ENCODE peak calls at places on chromosomes 4 and X, in four cellular contexts. One of them, this sample, is unnamed.

GRCh38 chrX:8404443-8404842 is 60.2 kb upstream of the VCX3B start:
- DNase-seq in K562: no peak
- DNase-seq in GM12878: no peak
- DNase-seq in HepG2: no peak
- DNase-seq in this sample: no peak

GRCh38 chr4:69760455-69760854 is at the start of gene SULT1B1:
- DNase-seq in K562: no peak
- DNase-seq in GM12878: no peak
- DNase-seq in HepG2: no peak
- DNase-seq in this sample: no peak

GRCh38 chrX:29662759-29663503 is 552.4 kb upstream of the MAGEB2 start:
- DNase-seq in HepG2: peak; percentile 1
- DNase-seq in GM12878: peak; percentile 7
- DNase-seq in K562: no peak
- DNase-seq in this sample: no peak

GRCh38 chr4:46993075-46994006 is at the start of gene GABRA4:
- DNase-seq in HepG2: no peak
- DNase-seq in K562: no peak
- DNase-seq in GM12878: no peak
- DNase-seq in this sample: peak; percentile 53

GRCh38 chr4:126701756-126702155 is 931.0 kb upstream of the INTU start:
- DNase-seq in K562: no peak
- DNase-seq in GM12878: no peak
- DNase-seq in HepG2: no peak
- DNase-seq in this sample: no peak

GRCh38 chr4:109559625-109559982 is 442 bp upstream of the MCUB start:
- DNase-seq in HepG2: no peak
- DNase-seq in GM12878: no peak
- DNase-seq in K562: no peak
- DNase-seq in this sample: peak; percentile 63

GRCh38 chr4:157271166-157271869 is 50.8 kb downstream of the GRIA2 start:
- DNase-seq in K562: no peak
- DNase-seq in GM12878: no peak
- DNase-seq in HepG2: no peak
- DNase-seq in this sample: no peak

GRCh38 chr4:147754037-147754445 is 22.2 kb downstream of the ARHGAP10 start:
- DNase-seq in GM12878: no peak
- DNase-seq in K562: no peak
- DNase-seq in HepG2: no peak
- DNase-seq in this sample: no peak

GRCh38 chrX:146887020-146887419 is 72.5 kb upstream of the CXorf51A start:
- DNase-seq in K562: no peak
- DNase-seq in HepG2: no peak
- DNase-seq in GM12878: no peak
- DNase-seq in this sample: no peak

GRCh38 chrX:1453951-1454785 is 1.5 kb upstream of the ASMTL start:
- DNase-seq in HepG2: peak; percentile 70
- DNase-seq in K562: peak; percentile 66
- DNase-seq in GM12878: no peak
- DNase-seq in this sample: peak; percentile 93

GRCh38 chr4:30094866-30095265 is 625.3 kb upstream of the PCDH7 start:
- DNase-seq in HepG2: no peak
- DNase-seq in GM12878: no peak
- DNase-seq in K562: no peak
- DNase-seq in this sample: no peak

GRCh38 chrX:103607385-103608304 is at the start of gene TCEAL3:
- DNase-seq in HepG2: no peak
- DNase-seq in GM12878: no peak
- DNase-seq in K562: no peak
- DNase-seq in this sample: peak; percentile 48

GRCh38 chrX:39896951-39897740 is 200.6 kb downstream of the BCOR start:
- DNase-seq in GM12878: no peak
- DNase-seq in K562: no peak
- DNase-seq in HepG2: peak; percentile 24
- DNase-seq in this sample: peak; percentile 49

GRCh38 chrX:129632443-129632842 is 22.3 kb downstream of the APLN start:
- DNase-seq in K562: no peak
- DNase-seq in GM12878: no peak
- DNase-seq in HepG2: no peak
- DNase-seq in this sample: no peak

GRCh38 chrX:79443121-79443520 is 76.0 kb upstream of the ITM2A start:
- DNase-seq in HepG2: no peak
- DNase-seq in GM12878: no peak
- DNase-seq in K562: no peak
- DNase-seq in this sample: no peak

GRCh38 chr4:160127211-160127610 is 1024.3 kb downstream of the RAPGEF2 start:
- DNase-seq in HepG2: no peak
- DNase-seq in GM12878: no peak
- DNase-seq in K562: no peak
- DNase-seq in this sample: no peak

GRCh38 chr4:65538571-65538970 is 131.7 kb downstream of the EPHA5 start:
- DNase-seq in GM12878: no peak
- DNase-seq in HepG2: no peak
- DNase-seq in K562: no peak
- DNase-seq in this sample: no peak

GRCh38 chr4:113827285-113827684 is 65.7 kb upstream of the CAMK2D start:
- DNase-seq in K562: no peak
- DNase-seq in GM12878: no peak
- DNase-seq in HepG2: no peak
- DNase-seq in this sample: no peak

GRCh38 chr4:16686195-16686594 is 212.2 kb downstream of the LDB2 start:
- DNase-seq in K562: no peak
- DNase-seq in HepG2: no peak
- DNase-seq in GM12878: no peak
- DNase-seq in this sample: no peak

DNA sequence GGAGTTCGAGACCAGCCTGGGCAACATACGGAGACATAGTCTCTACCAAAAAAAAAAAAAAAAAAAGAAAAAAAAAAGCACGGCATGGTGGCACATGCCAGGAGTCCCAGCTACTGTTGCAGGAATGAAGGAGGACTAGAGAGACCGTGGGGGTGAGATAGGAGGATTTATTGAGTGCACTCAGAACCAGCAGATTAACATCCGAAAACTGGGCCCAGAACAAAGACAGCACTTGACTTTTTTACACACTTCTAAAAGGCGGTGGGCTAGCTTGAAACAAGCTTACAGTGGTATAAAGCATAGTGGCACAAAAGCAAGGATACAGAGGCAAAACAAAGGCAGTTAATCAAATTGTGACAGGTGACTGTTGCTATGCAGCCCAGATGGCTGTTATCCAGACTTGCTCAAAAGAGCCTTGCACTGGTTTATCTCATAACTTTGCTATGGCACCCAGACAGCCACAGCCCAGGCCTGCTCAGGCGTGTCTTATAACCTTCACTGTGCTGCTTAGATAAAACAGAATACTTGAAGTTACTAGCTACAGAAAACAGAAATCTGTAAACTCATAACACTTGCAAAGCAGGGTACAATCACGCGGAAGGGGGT is 10.0 kb upstream of the PI4K2B start:
- DNase-seq in GM12878: no peak
- DNase-seq in K562: no peak
- DNase-seq in HepG2: no peak
- DNase-seq in this sample: peak; percentile 49
- TF ChIP-seq CREB1 in GM12878: no peak
- TF ChIP-seq CREB1 in K562: no peak
- TF ChIP-seq CREB1 in HepG2: no peak
- TF ChIP-seq CREB1 in this sample: no peak

GRCh38 chr4:789571-790465 is 36.1 kb downstream of the CPLX1 start:
- DNase-seq in GM12878: no peak
- DNase-seq in HepG2: no peak
- DNase-seq in K562: no peak
- DNase-seq in this sample: no peak

GRCh38 chr4:788006-788635 is 37.8 kb downstream of the CPLX1 start:
- DNase-seq in HepG2: no peak
- DNase-seq in K562: no peak
- DNase-seq in GM12878: no peak
- DNase-seq in this sample: no peak

GRCh38 chr4:787561-787981 is 38.4 kb downstream of the CPLX1 start:
- DNase-seq in HepG2: no peak
- DNase-seq in K562: no peak
- DNase-seq in GM12878: no peak
- DNase-seq in this sample: no peak

GRCh38 chr4:790466-790820 is 35.5 kb downstream of the CPLX1 start:
- DNase-seq in GM12878: no peak
- DNase-seq in HepG2: no peak
- DNase-seq in K562: no peak
- DNase-seq in this sample: no peak

DNA sequence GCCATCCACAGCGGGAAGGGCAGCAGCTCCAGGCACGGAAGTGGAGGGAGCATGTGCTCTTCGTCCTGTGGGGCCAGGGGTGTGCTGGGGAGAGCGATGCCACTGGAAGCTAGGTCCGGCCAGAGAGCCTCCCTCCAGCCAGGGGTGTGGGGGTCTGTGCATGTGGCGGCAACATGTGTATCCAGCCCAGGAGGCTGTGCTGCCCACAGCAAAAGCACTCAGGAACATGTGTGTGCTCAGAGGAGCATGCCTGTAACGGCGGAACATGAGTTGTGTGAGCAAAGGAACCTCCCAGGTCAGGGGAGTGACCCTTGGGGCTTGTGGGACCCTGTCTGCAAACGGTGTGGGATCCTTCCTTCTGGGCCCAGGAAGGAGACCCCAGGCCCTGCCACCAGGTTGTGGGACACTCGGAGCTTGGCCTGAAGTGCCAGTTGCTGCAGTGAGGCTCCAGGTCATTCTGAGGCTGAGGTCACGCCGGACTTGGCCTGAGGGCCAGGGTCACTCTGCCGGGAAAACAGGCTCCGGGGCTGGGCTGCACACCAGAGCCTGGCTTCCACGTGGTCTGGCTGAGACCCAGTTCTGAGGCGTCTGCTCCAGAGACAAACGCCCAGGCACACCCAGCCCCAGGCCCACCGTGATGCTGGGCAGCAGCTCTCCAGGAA is 37.2 kb downstream of the CPLX1 start:
- DNase-seq in K562: no peak
- DNase-seq in HepG2: no peak
- DNase-seq in GM12878: no peak
- DNase-seq in this sample: no peak
- TF ChIP-seq TCF7 in K562: no peak
- TF ChIP-seq TCF7 in HepG2: no peak
- TF ChIP-seq TCF7 in GM12878: no peak
- TF ChIP-seq TCF7 in this sample: no peak

DNA sequence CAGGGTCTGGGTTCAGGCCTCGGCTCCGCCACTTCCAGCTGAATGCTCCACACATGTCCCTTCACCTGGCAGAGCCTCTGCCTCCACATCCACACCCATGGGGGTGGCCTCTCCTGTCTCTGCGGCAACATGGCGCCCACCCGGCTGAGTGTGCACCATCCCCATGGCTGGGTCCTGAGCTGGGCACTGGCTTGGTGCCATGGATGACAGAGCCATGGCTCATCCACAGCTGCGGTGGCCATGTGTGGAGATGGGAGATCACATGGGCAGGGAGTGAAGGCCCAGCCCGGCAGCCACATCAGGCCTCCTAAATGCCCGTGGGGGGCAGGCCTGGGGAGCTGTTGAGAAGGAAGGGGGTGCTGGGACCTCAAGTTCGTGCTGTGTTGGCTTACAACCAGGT is 213.7 kb downstream of the AFAP1 start:
- DNase-seq in GM12878: no peak
- DNase-seq in HepG2: no peak
- DNase-seq in K562: no peak
- DNase-seq in this sample: no peak
- TF ChIP-seq CREB1 in GM12878: no peak
- TF ChIP-seq CREB1 in HepG2: no peak
- TF ChIP-seq CREB1 in K562: no peak
- TF ChIP-seq CREB1 in this sample: no peak

GRCh38 chrX:72573158-72573511 is 492 bp upstream of the HDAC8 start:
- DNase-seq in GM12878: no peak
- DNase-seq in HepG2: no peak
- DNase-seq in K562: no peak
- DNase-seq in this sample: no peak

GRCh38 chrX:72572248-72573157 is at the start of gene HDAC8:
- DNase-seq in K562: peak; percentile 65
- DNase-seq in HepG2: peak; percentile 76
- DNase-seq in GM12878: peak; percentile 63
- DNase-seq in this sample: peak; percentile 59

DNA sequence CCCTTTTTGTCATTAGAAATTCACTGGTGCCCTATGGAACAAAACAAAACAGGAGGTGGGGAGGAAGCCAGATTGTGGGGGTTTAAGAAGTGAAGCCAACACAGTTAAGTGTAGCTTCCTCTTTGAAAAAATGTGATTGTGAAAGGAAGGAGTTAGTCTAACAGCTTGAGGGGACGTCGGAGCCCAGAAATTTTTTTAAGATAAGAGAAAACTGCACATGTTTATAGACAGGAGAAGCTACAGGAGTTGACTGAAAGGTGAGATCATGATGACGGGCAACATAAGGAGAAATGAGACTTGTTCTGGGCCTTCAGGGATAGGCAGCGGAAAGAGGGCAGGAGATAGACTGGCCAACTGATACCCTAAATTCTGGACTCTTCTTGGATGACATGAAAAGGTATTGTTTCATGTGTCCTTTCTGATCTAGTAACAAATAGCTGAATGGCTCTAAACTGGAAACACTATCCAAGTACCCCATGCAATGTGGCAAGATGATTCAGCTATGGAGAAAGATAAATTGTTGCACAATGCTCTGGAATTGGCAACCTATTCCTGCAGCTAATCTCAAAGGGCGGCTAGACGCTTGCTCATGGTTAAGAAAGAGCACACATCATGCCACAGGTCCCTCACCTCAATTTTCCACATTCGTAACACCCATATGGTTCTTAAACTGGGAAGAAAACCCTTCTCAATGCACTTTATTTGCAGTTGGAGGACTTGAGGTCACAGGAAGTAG is 3.7 kb upstream of the HDAC8 start:
- DNase-seq in K562: no peak
- DNase-seq in GM12878: no peak
- DNase-seq in HepG2: peak; percentile 1
- DNase-seq in this sample: no peak
- TF ChIP-seq TCF7 in K562: no peak
- TF ChIP-seq TCF7 in GM12878: no peak
- TF ChIP-seq TCF7 in HepG2: no peak
- TF ChIP-seq TCF7 in this sample: no peak

DNA sequence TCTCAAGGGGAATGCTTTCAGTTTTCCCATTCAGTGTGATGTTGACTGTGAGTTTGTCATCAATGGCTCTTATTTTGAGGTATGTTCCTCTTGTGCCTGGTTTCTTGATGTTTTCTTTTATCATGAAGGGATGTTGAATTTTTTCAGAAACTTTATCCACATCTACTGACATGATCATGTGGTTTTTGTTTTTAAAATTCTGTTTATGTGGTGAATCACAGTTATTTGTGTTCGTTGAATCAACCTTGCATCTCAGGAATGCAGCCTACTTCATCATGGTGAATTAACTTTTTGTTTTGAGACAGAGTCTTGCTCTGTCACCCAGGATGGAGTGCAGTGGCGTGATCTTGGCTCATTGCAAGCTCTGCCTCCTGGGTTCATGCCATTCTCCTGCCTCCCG is 263.1 kb upstream of the KLF3 start:
- DNase-seq in K562: no peak
- DNase-seq in GM12878: no peak
- DNase-seq in HepG2: no peak
- DNase-seq in this sample: no peak
- TF ChIP-seq CREB1 in K562: no peak
- TF ChIP-seq CREB1 in GM12878: no peak
- TF ChIP-seq CREB1 in HepG2: no peak
- TF ChIP-seq CREB1 in this sample: no peak

This sample was measured in WTC11.